ENCODE peak calls at places on chromosomes 12 and 14, in ten cellular contexts. C, T, M, H, L, B, P, A, R and Q are unnamed samples.
A peak's percentile ranks its signal among the peaks of the same experiment; 100 is the strongest.

GRCh38 chr14:102196436-102197230 is 56.9 kb downstream of the WDR20 start:
- DNase-seq in C (no peak), T (no peak), M (no peak), H (no peak), L (no peak), B (no peak), P (no peak), A (no peak), R (no peak), Q (no peak)

GRCh38 chr12:117101953-117102833 is 3.0 kb upstream of the TESC start:
- DNase-seq in C (no peak), T (no peak), M (no peak), H (no peak), L (peak; percentile 11), B (no peak), P (no peak), A (no peak), R (no peak), Q (no peak)

GRCh38 chr12:115324949-115325638 is 641.1 kb upstream of the TBX3 start:
- DNase-seq in C (no peak), T (no peak), M (no peak), H (no peak), L (no peak), B (no peak), P (no peak), A (no peak), R (no peak), Q (no peak)

GRCh38 chr14:105876829-105877228 is 350.4 kb downstream of the TMEM121 start:
- DNase-seq in C (no peak), T (no peak), M (no peak), H (no peak), L (peak; percentile 1), B (no peak), P (no peak), A (no peak), R (no peak), Q (no peak)

GRCh38 chr12:32331133-32331532 is 68.2 kb upstream of the FGD4 start:
- DNase-seq in C (no peak), T (peak; percentile 2), M (no peak), H (no peak), L (no peak), B (peak; percentile 45), P (no peak), A (no peak), R (peak; percentile 49), Q (no peak)

GRCh38 chr12:27343255-27344000 is 10.8 kb downstream of the BMAL2 start:
- DNase-seq in C (no peak), T (peak; percentile 96), M (no peak), H (peak; percentile 79), L (no peak), B (peak; percentile 89), P (no peak), A (no peak), R (peak; percentile 88), Q (peak; percentile 32)

GRCh38 chr14:80024417-80024816 is 186.9 kb downstream of the DIO2 start:
- DNase-seq in C (no peak), T (no peak), M (no peak), H (no peak), L (no peak), B (no peak), P (no peak), A (no peak), R (no peak), Q (no peak)

GRCh38 chr12:65152586-65152985 is 16.8 kb upstream of the LEMD3 start:
- DNase-seq in C (no peak), T (peak; percentile 27), M (no peak), H (no peak), L (no peak), B (peak; percentile 52), P (no peak), A (no peak), R (no peak), Q (no peak)

GRCh38 chr12:62695696-62696095 is 229.1 kb downstream of the MON2 start:
- DNase-seq in C (no peak), T (no peak), M (no peak), H (no peak), L (no peak), B (no peak), P (no peak), A (no peak), R (no peak), Q (no peak)

GRCh38 chr14:74793506-74794155 is 30.5 kb downstream of the YLPM1 start:
- DNase-seq in C (no peak), T (no peak), M (no peak), H (peak; percentile 16), L (no peak), B (peak; percentile 28), P (no peak), A (no peak), R (no peak), Q (no peak)
- TF ChIP-seq CTCF in C (no peak), T (peak; percentile 36), M (no peak), H (peak; percentile 40), L (no peak), B (peak; percentile 45), P (no peak), A (no peak), R (no peak), Q (no peak)

GRCh38 chr12:93762059-93762719 is 85.0 kb downstream of the CRADD start:
- DNase-seq in C (no peak), T (no peak), M (no peak), H (no peak), L (no peak), B (peak; percentile 46), P (no peak), A (no peak), R (no peak), Q (no peak)

GRCh38 chr12:93766802-93767523 is 89.8 kb downstream of the CRADD start:
- DNase-seq in C (peak; percentile 69), T (peak; percentile 61), M (no peak), H (peak; percentile 66), L (no peak), B (peak; percentile 85), P (no peak), A (no peak), R (peak; percentile 55), Q (peak; percentile 40)

GRCh38 chr12:93766371-93766770 is 89.2 kb downstream of the CRADD start:
- DNase-seq in C (no peak), T (no peak), M (no peak), H (no peak), L (no peak), B (no peak), P (no peak), A (no peak), R (no peak), Q (no peak)

GRCh38 chr12:93762912-93763311 is 85.7 kb downstream of the CRADD start:
- DNase-seq in C (no peak), T (no peak), M (no peak), H (no peak), L (no peak), B (no peak), P (no peak), A (no peak), R (no peak), Q (no peak)

GRCh38 chr12:93763746-93764147 is 86.6 kb downstream of the CRADD start:
- DNase-seq in C (no peak), T (no peak), M (no peak), H (peak; percentile 41), L (no peak), B (no peak), P (no peak), A (no peak), R (peak; percentile 12), Q (no peak)
- TF ChIP-seq CTCF in C (no peak), T (peak; percentile 35), M (no peak), H (peak; percentile 36), L (no peak), B (no peak), P (no peak), A (no peak), R (no peak), Q (no peak)

GRCh38 chr14:95346266-95346665 is 26.6 kb upstream of the CLMN start:
- DNase-seq in C (no peak), T (no peak), M (peak; percentile 28), H (no peak), L (no peak), B (no peak), P (no peak), A (no peak), R (no peak), Q (no peak)

GRCh38 chr14:95349241-95349640 is 29.5 kb upstream of the CLMN start:
- DNase-seq in C (no peak), T (no peak), M (peak; percentile 31), H (no peak), L (no peak), B (no peak), P (no peak), A (no peak), R (no peak), Q (no peak)

GRCh38 chr14:95345032-95345431 is 25.3 kb upstream of the CLMN start:
- DNase-seq in C (no peak), T (no peak), M (peak; percentile 12), H (no peak), L (no peak), B (no peak), P (no peak), A (no peak), R (no peak), Q (no peak)

GRCh38 chr14:95346820-95347219 is 27.1 kb upstream of the CLMN start:
- DNase-seq in C (no peak), T (no peak), M (peak; percentile 37), H (no peak), L (no peak), B (no peak), P (no peak), A (no peak), R (no peak), Q (no peak)

GRCh38 chr14:95348395-95349080 is 28.8 kb upstream of the CLMN start:
- DNase-seq in C (no peak), T (no peak), M (peak; percentile 40), H (no peak), L (no peak), B (no peak), P (no peak), A (no peak), R (no peak), Q (no peak)
- TF ChIP-seq CTCF in C (no peak), T (no peak), M (no peak), H (no peak), L (no peak), B (no peak), P (no peak), A (no peak), R (no peak), Q (no peak)

GRCh38 chr14:81728447-81728846 is 194.8 kb upstream of the SEL1L start:
- DNase-seq in C (no peak), T (no peak), M (no peak), H (no peak), L (no peak), B (no peak), P (no peak), A (no peak), R (no peak), Q (no peak)

GRCh38 chr14:81727243-81727642 is 193.6 kb upstream of the SEL1L start:
- DNase-seq in C (no peak), T (no peak), M (no peak), H (no peak), L (no peak), B (no peak), P (no peak), A (no peak), R (no peak), Q (no peak)

DNA sequence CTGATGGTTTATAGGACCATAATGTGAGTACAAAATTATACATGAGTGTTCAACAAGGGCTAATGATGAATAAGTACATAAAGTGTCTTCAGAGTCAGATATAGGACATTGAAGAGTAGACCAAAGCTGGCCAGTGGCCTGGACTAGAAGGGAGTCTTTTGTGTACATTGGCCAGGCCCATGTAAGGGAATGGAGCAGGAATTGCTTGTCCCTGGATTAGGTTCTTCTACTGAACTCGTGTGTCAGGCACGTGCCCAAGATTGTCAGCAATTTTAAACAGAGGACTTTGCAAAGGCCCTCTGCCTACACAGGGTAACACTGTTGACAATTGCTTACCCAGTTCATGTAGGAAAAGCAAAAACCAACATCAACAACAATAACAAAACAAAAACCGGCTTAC is 196.0 kb upstream of the SEL1L start:
- DNase-seq in C (no peak), T (no peak), M (no peak), H (no peak), L (no peak), B (no peak), P (no peak), A (no peak), R (no peak), Q (no peak)
- TF ChIP-seq CTCF in C (no peak), T (no peak), M (no peak), H (no peak), L (no peak), B (no peak), P (no peak), A (no peak), R (no peak), Q (no peak)